ENCODE peak calls at places on chromosome 1, in ten cellular contexts. Q is CD4-positive, alpha-beta T cell; S is stimulated activated CD8-positive, alpha-beta memory T cell treated with anti-CD3 and anti-CD28 coated beads, Interleukin-4, amount 100 ng/mL, for 1 hour; A is left ventricle myocardium inferior; L is activated T-cell treated with anti-CD3 and anti-CD28 coated beads for 4 hours; Z is tibial nerve; H is fibroblast of mammary gland; Y is HEK293T; O is NCI-H1694; I is HS-5. W is an unnamed sample.

GRCh38 chr1:64536217-64536835 is 66.4 kb downstream of the CACHD1 start:
- DNase-seq in Q (no peak), S (no peak), A (no peak), L (no peak), Z (no peak), H (no peak), Y (no peak), O (peak), I (no peak), W (no peak)

GRCh38 chr1:229121845-229122436 is 149.0 kb upstream of the RAB4A start:
- DNase-seq in Q (no peak), S (no peak), A (no peak), L (no peak), Z (no peak), H (no peak), Y (no peak), O (no peak), I (no peak), W (no peak)

GRCh38 chr1:198678301-198678836 is 39.5 kb downstream of the PTPRC start:
- DNase-seq in Q (peak), S (no peak), A (no peak), L (no peak), Z (no peak), H (no peak), Y (no peak), O (no peak), I (no peak), W (no peak)

GRCh38 chr1:6776895-6777294 is 8.4 kb upstream of the CAMTA1 start:
- DNase-seq in Q (no peak), S (no peak), A (no peak), L (no peak), Z (no peak), H (no peak), Y (no peak), O (no peak), I (no peak), W (no peak)

GRCh38 chr1:1081311-1082238 is 7.5 kb upstream of the RNF223 start:
- DNase-seq in Q (no peak), S (no peak), A (peak), L (no peak), Z (no peak), H (no peak), Y (no peak), O (no peak), I (no peak), W (no peak)

GRCh38 chr1:178267646-178268094 is 173.8 kb downstream of the RASAL2 start:
- DNase-seq in Q (no peak), S (no peak), A (no peak), L (no peak), Z (no peak), H (peak), Y (no peak), O (no peak), I (peak), W (no peak)

GRCh38 chr1:247172956-247173355 is 1.1 kb upstream of the ZNF124 start:
- DNase-seq in Q (no peak), S (no peak), A (no peak), L (no peak), Z (no peak), H (no peak), Y (no peak), O (no peak), I (no peak), W (no peak)

GRCh38 chr1:246005067-246005466 is 502.0 kb downstream of the SMYD3 start:
- DNase-seq in Q (no peak), S (no peak), A (no peak), L (no peak), Z (no peak), H (peak), Y (no peak), O (no peak), I (peak), W (no peak)

GRCh38 chr1:202501281-202501680 is 152.8 kb downstream of the PPP1R12B start:
- DNase-seq in Q (no peak), S (no peak), A (no peak), L (no peak), Z (peak), H (peak), Y (peak), O (peak), I (peak), W (no peak)

GRCh38 chr1:44842763-44843655 is at the start of gene PTCH2:
- DNase-seq in Q (no peak), S (no peak), A (peak), L (no peak), Z (peak), H (peak), Y (peak), O (peak), I (no peak), W (no peak)